ENCODE peak calls at places on chromosomes 12 and 14, in six cellular contexts. L, I, Y, H, X and A are unnamed samples.
A peak's percentile ranks its signal among the peaks of the same experiment; 100 is the strongest.

GRCh38 chr12:24039113-24039525 is 89.6 kb upstream of the SOX5 start:
- DNase-seq in H (no peak), X (no peak), I (no peak), L (no peak), Y (no peak), A (no peak)

GRCh38 chr14:72450473-72451044 is 443.3 kb downstream of the DPF3 start:
- DNase-seq in I (no peak), H (no peak), Y (no peak), X (no peak), L (no peak), A (no peak)

GRCh38 chr14:57362356-57362755 is 28.0 kb upstream of the NAA30 start:
- DNase-seq in L (no peak), I (no peak), H (no peak), Y (no peak), X (no peak), A (no peak)

GRCh38 chr14:59123526-59123925 is 64.9 kb upstream of the DAAM1 start:
- DNase-seq in L (no peak), H (no peak), X (no peak), Y (no peak), I (no peak), A (no peak)

GRCh38 chr12:44812062-44812461 is 64.1 kb downstream of the NELL2 start:
- DNase-seq in I (no peak), Y (peak; percentile 51), L (no peak), X (no peak), H (no peak), A (peak; percentile 10)

GRCh38 chr12:53004178-53004577 is 2.1 kb upstream of the EIF4B start:
- DNase-seq in X (no peak), Y (no peak), H (no peak), I (no peak), L (no peak), A (no peak)

GRCh38 chr14:95185452-95186392 is 28.4 kb upstream of the DICER1 start:
- DNase-seq in X (no peak), L (no peak), Y (no peak), I (no peak), H (no peak), A (peak; percentile 87)

GRCh38 chr12:51348116-51348515 is 1.6 kb upstream of the CELA1 start:
- DNase-seq in I (no peak), X (no peak), H (no peak), Y (no peak), L (no peak), A (no peak)

GRCh38 chr14:20413785-20414117 is 450 bp upstream of the TEP1 start:
- DNase-seq in L (no peak), H (peak; percentile 5), I (no peak), Y (peak; percentile 49), X (no peak), A (no peak)

GRCh38 chr12:41919526-41920305 is 225.0 kb downstream of the GXYLT1 start:
- DNase-seq in I (peak; percentile 86), X (no peak), Y (no peak), H (no peak), L (no peak), A (no peak)

GRCh38 chr12:111758120-111758561 is 8.6 kb upstream of the ALDH2 start:
- DNase-seq in H (no peak), X (no peak), Y (no peak), I (no peak), L (no peak), A (no peak)

GRCh38 chr12:53431187-53431586 is 7.5 kb downstream of the AMHR2 start:
- DNase-seq in Y (no peak), X (no peak), H (no peak), I (no peak), L (no peak), A (no peak)

GRCh38 chr12:93699271-93700141 is 22.3 kb downstream of the CRADD start:
- DNase-seq in H (no peak), Y (no peak), I (no peak), L (no peak), X (no peak), A (no peak)

GRCh38 chr14:72527591-72527990 is 366.3 kb downstream of the DPF3 start:
- DNase-seq in Y (no peak), L (no peak), H (no peak), I (no peak), X (no peak), A (no peak)

GRCh38 chr12:76266797-76267196 is 81.4 kb downstream of the BBS10 start:
- DNase-seq in H (no peak), L (no peak), X (peak; percentile 72), Y (no peak), I (no peak), A (no peak)

GRCh38 chr12:50017047-50017446 is 8.2 kb downstream of the RACGAP1 start:
- DNase-seq in Y (no peak), X (no peak), I (no peak), L (peak; percentile 78), H (no peak), A (peak; percentile 29)

GRCh38 chr12:89098390-89099102 is 253.8 kb downstream of the DUSP6 start:
- DNase-seq in Y (no peak), X (no peak), L (no peak), H (peak; percentile 12), I (peak; percentile 85), A (no peak)

GRCh38 chr14:81301813-81302212 is 81.1 kb upstream of the GTF2A1 start:
- DNase-seq in I (no peak), L (no peak), X (no peak), Y (no peak), H (no peak), A (no peak)